ENCODE peak calls at places on chromosomes 6 and 20, in four cellular contexts. K is breast epithelium, O is K562, V is suprapubic skin. W is an unnamed sample.

GRCh38 chr6:118353564-118353963 is 194.5 kb upstream of the PLN start:
- DNase-seq in V (no peak), K (no peak), O (no peak), W (no peak)

GRCh38 chr6:106084106-106084963 is 1.8 kb upstream of the PRDM1 start:
- DNase-seq in V (no peak), K (no peak), O (peak; percentile 70), W (peak; percentile 52)

GRCh38 chr6:147054158-147054557 is 150.1 kb upstream of the STXBP5 start:
- DNase-seq in V (no peak), K (no peak), O (no peak), W (no peak)

GRCh38 chr6:41021832-41022231 is 17.2 kb downstream of the UNC5CL start:
- DNase-seq in O (no peak), V (no peak), K (peak; percentile 30), W (no peak)

GRCh38 chr20:34362502-34363061 is 491 bp upstream of the ITCH start:
- DNase-seq in O (no peak), V (no peak), K (no peak), W (no peak)

GRCh38 chr6:158653577-158654354 is 3.9 kb downstream of the SYTL3 start:
- DNase-seq in K (peak; percentile 55), O (no peak), V (no peak), W (peak; percentile 74)

GRCh38 chr6:12233693-12234551 is 56.2 kb upstream of the EDN1 start:
- DNase-seq in O (peak; percentile 23), K (peak; percentile 23), V (no peak), W (peak; percentile 28)

GRCh38 chr6:132214716-132215115 is 186.6 kb downstream of the MOXD1 start:
- DNase-seq in K (no peak), O (no peak), V (no peak), W (no peak)

GRCh38 chr20:12966468-12967085 is 42.2 kb upstream of the SPTLC3 start:
- DNase-seq in V (no peak), K (no peak), O (no peak), W (no peak)

GRCh38 chr6:145454006-145454405 is 281.3 kb downstream of the EPM2A start:
- DNase-seq in V (no peak), O (no peak), K (no peak), W (no peak)

GRCh38 chr6:21083708-21084107 is 509.8 kb upstream of the SOX4 start:
- DNase-seq in O (no peak), V (no peak), K (no peak), W (no peak)

GRCh38 chr6:5373430-5373829 is 112.1 kb downstream of the FARS2 start:
- DNase-seq in K (no peak), V (no peak), O (no peak), W (no peak)

GRCh38 chr6:158257425-158257759 is 54.9 kb upstream of the TULP4 start:
- DNase-seq in K (no peak), O (no peak), V (no peak), W (no peak)

GRCh38 chr6:36666726-36667591 is 11.6 kb upstream of the CDKN1A start:
- DNase-seq in K (peak; percentile 87), V (peak; percentile 86), O (peak; percentile 50), W (peak; percentile 65)

GRCh38 chr20:19257201-19257600 is 44.8 kb downstream of the SLC24A3 start:
- DNase-seq in V (peak; percentile 54), K (no peak), O (no peak), W (no peak)

DNA sequence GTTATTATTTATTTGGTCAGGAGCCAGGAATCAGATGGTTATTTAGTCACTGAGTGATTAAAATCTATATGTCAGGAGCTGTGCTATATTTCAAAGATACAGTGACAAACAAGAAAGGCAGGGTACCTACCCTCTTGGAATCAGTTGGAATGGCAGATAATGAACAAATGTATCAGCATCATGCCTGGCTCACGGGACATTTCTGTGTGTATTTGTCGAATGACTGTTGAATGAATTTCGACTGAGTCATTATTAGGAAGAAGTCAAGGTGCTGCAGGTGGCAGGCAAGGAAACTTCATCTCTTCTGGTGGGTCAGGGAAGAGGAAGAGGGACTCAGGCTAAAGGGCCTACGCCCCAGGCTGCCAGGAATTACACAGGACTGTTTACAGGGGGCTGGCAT is 13.6 kb downstream of the PKIG start:
- DNase-seq in V (peak; percentile 24), K (no peak), O (no peak), W (no peak)
- H3K4me1 ChIP-seq in V (peaks cover 40% of the 10 kb centered on the region), K (peaks cover 8% of the 10 kb centered on the region), O (peaks cover 18% of the 10 kb centered on the region), W (peaks cover 64% of the 10 kb centered on the region)

GRCh38 chr20:31723282-31724078 is 812 bp upstream of the BCL2L1 start:
- DNase-seq in O (peak; percentile 100), K (peak; percentile 97), V (peak; percentile 98), W (peak; percentile 97)
- TF ChIP-seq POLR2AphosphoS5 in O (no peak), K (peak; percentile 83), V (no peak), W (peak; percentile 66)

DNA sequence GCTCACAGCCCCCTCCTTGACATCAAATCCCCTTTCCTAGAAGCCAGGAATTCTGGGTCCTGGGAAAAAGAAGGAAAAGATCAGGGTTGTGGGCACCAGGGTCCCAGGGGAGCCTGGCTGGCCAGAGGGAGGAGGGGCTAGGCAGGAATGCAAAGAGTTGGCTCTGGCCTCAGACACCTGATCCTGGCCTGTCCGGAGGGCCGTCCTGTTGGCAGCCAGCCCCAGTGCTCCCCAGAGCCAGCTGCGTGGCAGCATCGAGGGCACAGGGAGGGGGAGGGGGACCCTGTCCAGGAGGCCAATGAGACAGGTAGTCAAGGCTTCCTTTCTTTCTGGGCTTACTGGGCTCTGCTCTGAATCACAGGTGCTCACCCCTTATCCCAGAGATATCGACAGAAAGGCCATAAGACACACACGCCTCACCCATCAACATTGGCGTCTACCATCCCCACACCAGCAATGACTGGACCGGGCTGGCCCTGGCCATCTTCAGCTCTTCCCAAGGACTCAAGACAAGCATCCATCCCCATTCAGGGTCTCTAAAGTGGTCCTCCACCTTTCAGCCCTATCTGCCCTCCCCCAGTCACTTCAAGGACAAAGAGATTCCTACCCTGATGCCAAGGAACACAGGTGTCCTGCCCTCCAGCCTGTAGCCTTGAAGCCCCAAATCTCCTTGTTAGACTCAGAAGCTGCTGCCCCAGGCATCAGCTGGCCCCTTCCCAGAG is 723 bp downstream of the COL11A2 start:
- DNase-seq in O (no peak), V (no peak), K (no peak), W (no peak)
- H3K27ac ChIP-seq in O (no peak overlapping the region), V (no peak overlapping the region), K (no peak overlapping the region), W (no peak overlapping the region)

GRCh38 chr6:137494967-137495595 is 887 bp upstream of the OLIG3 start:
- DNase-seq in O (no peak), K (no peak), V (no peak), W (no peak)

GRCh38 chr6:137492289-137492688 is 1.9 kb downstream of the OLIG3 start:
- DNase-seq in V (no peak), K (no peak), O (no peak), W (no peak)

GRCh38 chr6:137494281-137494966 is at the start of gene OLIG3:
- DNase-seq in V (no peak), K (no peak), O (no peak), W (no peak)

GRCh38 chr6:137492771-137493217 is 1.4 kb downstream of the OLIG3 start:
- DNase-seq in O (no peak), K (no peak), V (no peak), W (no peak)

DNA sequence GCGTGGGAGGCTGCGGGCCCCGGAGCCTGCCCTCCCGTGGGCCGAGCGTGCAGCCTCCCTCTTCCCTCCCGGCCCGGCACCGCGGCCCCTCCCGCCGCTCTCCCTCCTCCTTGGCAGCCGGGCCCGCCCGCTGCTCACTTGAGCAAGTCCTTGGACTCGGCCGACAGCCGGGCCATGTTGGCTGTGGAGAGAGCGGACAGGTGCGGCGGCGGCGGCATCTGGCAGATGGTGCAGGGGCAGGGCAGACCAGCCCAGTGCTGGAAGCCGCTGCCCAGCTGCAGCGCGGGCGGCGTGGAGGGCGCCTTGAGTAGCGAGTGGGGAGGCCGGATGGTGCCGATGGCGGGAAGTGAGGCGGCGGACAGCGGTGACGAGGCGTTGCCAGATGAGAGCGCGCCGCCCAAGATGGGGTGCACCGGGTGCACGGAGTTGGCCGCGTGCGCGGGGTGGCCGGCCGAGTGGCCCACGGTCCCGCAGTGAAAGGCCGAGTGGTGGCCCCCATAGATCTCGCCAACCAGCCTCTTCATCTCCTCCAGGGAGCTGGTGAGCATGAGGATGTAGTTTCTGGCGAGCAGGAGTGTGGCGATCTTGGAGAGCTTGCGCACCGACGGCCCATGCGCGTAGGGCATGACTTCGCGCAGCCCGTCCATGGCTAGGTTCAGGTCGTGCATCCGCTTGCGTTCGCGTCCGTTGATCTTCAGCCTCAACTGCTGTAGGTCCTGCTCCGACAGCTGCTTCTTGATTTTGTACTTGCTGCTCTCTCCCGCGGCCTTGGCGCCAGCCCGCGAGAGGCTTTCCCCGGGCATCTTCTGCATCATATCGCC is 766 bp downstream of the OLIG3 start:
- DNase-seq in V (no peak), K (no peak), O (no peak), W (no peak)
- H3K4me1 ChIP-seq in V (peaks cover 64% of the 10 kb centered on the region), K (peaks cover 3% of the 10 kb centered on the region), O (no peaks in the 10 kb centered on the region), W (peaks cover 24% of the 10 kb centered on the region)

GRCh38 chr6:85685713-85686112 is 43.0 kb upstream of the SYNCRIP start:
- DNase-seq in O (no peak), V (no peak), K (no peak), W (no peak)
- TF ChIP-seq POLR2AphosphoS5 in O (no peak), V (no peak), K (no peak), W (no peak)

GRCh38 chr6:56245903-56246351 is 1.5 kb downstream of the COL21A1 start:
- DNase-seq in K (no peak), O (no peak), V (no peak), W (no peak)
- H3K27ac ChIP-seq in K (no peak overlapping the region), O (no peak overlapping the region), V (peak overlapping the region; percentile 57), W (peak overlapping the region; percentile 6)

DNA sequence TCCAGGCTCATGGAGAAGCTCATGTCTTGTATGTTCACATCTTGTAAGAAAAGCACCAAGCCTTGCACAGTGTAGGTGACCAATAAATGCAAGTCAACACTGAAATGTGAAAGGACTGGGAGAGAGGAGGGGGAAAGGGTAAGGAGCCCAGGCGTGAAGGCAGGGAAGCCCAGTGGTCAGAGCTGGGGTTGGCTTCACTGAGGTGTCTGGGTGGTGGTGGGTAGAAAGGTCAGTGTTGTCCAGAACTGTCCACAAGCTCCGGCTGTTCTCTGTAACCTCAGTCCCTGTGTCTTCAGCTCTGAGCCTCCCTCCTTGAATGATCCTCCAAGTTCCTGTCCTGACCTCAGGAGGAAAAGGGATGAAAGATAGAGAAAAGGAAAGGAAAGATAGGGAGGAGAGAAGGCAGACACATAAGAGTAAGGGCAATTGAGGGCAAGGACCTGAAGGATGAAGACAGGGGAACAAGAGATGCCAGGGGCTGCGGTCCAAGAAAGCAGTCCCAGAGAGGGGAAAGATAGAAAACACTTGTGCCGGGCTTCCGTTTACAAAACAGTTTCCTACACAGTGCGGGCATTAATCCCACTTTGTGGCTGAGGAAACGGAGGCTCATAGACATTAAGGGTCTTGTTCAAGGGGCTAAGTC is 2.4 kb upstream of the TNXB start:
- DNase-seq in K (no peak), O (no peak), V (no peak), W (no peak)
- H3K4me1 ChIP-seq in K (no peaks in the 10 kb centered on the region), O (peaks cover 29% of the 10 kb centered on the region), V (peaks cover 77% of the 10 kb centered on the region), W (peaks cover 41% of the 10 kb centered on the region)

W was measured in transverse colon.